ENCODE peak calls at places on chromosomes 2 and 18, in four cellular contexts. T is thoracic aorta, Y is esophagus squamous epithelium, Q is left ventricle myocardium inferior. L is an unnamed sample.
A peak's percentile ranks its signal among the peaks of the same experiment; 100 is the strongest.

GRCh38 chr18:21391074-21391673 is 149.1 kb downstream of the GREB1L start:
- DNase-seq in Q (no peak), T (no peak), Y (no peak), L (no peak)

GRCh38 chr2:104769096-104769495 is 84.8 kb upstream of the POU3F3 start:
- DNase-seq in Q (no peak), T (no peak), Y (no peak), L (no peak)

GRCh38 chr2:11872247-11872947 is 126.0 kb downstream of the LPIN1 start:
- DNase-seq in Y (no peak), Q (no peak), T (no peak), L (no peak)

GRCh38 chr2:199659207-199659606 is 191.8 kb downstream of the FTCDNL1 start:
- DNase-seq in Y (no peak), Q (peak; percentile 46), T (no peak), L (no peak)

GRCh38 chr2:120320318-120320851 is 25.6 kb upstream of the INHBB start:
- DNase-seq in T (no peak), Q (no peak), Y (no peak), L (peak; percentile 82)

GRCh38 chr2:229342376-229342775 is 71.3 kb upstream of the PID1 start:
- DNase-seq in Q (peak; percentile 28), Y (no peak), T (no peak), L (no peak)

GRCh38 chr2:179850188-179850587 is 11.2 kb downstream of the ZNF385B start:
- DNase-seq in T (no peak), Y (no peak), Q (no peak), L (no peak)

GRCh38 chr18:58315739-58316215 is 271.8 kb downstream of the NEDD4L start:
- DNase-seq in Q (peak; percentile 36), T (no peak), Y (no peak), L (peak; percentile 71)

GRCh38 chr2:85134255-85135065 is 1.3 kb downstream of the TCF7L1 start:
- DNase-seq in Y (no peak), T (no peak), Q (peak; percentile 50), L (no peak)

GRCh38 chr2:239590995-239591915 is 190.4 kb upstream of the HDAC4 start:
- DNase-seq in Y (no peak), Q (no peak), T (no peak), L (no peak)

GRCh38 chr2:131055169-131056065 is 37.8 kb downstream of the FAM168B start:
- DNase-seq in Y (no peak), T (no peak), Q (no peak), L (no peak)

GRCh38 chr2:38692636-38693318 is 26.9 kb downstream of the GALM start:
- DNase-seq in Y (no peak), T (no peak), Q (no peak), L (peak; percentile 83)

GRCh38 chr2:26438526-26438925 is 36.8 kb downstream of the DRC1 start:
- DNase-seq in Y (no peak), Q (no peak), T (no peak), L (no peak)

GRCh38 chr2:27954261-27954673 is 63.7 kb downstream of the BABAM2 start:
- DNase-seq in Y (no peak), Q (no peak), T (no peak), L (no peak)

GRCh38 chr18:67144342-67144741 is 372.2 kb downstream of the DSEL start:
- DNase-seq in Q (no peak), Y (no peak), T (no peak), L (no peak)

GRCh38 chr2:113977060-113977659 is 87.3 kb downstream of the ACTR3 start:
- DNase-seq in Y (no peak), Q (no peak), T (no peak), L (no peak)

GRCh38 chr2:44616616-44617266 is 255.0 kb downstream of the CAMKMT start:
- DNase-seq in Q (no peak), T (no peak), Y (no peak), L (no peak)

GRCh38 chr2:101125374-101125773 is 25.8 kb downstream of the TBC1D8 start:
- DNase-seq in T (no peak), Q (no peak), Y (no peak), L (no peak)

GRCh38 chr2:215728504-215729065 is 284.8 kb downstream of the MREG start:
- DNase-seq in Q (no peak), Y (no peak), T (no peak), L (no peak)

GRCh38 chr2:19201911-19202310 is 156.5 kb downstream of the OSR1 start:
- DNase-seq in Y (no peak), Q (no peak), T (no peak), L (no peak)

GRCh38 chr2:19195681-19196080 is 162.7 kb downstream of the OSR1 start:
- DNase-seq in Y (no peak), T (no peak), Q (no peak), L (no peak)

GRCh38 chr2:19198376-19198775 is 160.0 kb downstream of the OSR1 start:
- DNase-seq in Q (peak; percentile 44), Y (no peak), T (no peak), L (no peak)
- H3K4me1 ChIP-seq in Q (no peaks in the 10 kb centered on the region), Y (no peaks in the 10 kb centered on the region), T (no peaks in the 10 kb centered on the region), L (no peaks in the 10 kb centered on the region)

DNA sequence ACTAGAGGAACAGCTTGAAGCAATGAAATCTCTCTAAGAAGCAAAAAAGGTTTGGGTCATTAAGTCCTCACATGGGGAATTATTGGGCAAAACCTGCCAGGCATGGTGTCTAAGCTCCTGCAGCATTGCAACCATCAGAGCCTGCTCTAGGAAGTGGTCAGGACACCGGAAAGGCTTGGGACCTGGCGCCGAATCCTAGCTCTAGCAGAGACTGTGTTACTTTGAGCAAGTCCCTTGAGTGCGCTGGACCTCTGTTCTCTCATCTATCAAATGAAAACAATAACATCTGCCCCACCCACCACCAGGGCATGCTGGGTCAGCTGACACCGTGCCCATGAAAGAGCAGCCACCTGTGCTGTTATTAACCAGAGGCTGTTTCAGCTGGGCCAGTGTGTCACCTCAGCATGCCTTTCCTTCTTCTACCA is 6.3 kb downstream of the TMEM127 start:
- DNase-seq in T (no peak), Y (no peak), Q (peak; percentile 47), L (no peak)
- H3K4me1 ChIP-seq in T (peaks cover 72% of the 10 kb centered on the region), Y (peaks cover 96% of the 10 kb centered on the region), Q (peaks cover 100% of the 10 kb centered on the region), L (peaks cover 7% of the 10 kb centered on the region)

GRCh38 chr2:230719340-230719739 is 6.7 kb downstream of the CAB39 start:
- DNase-seq in T (no peak), Q (no peak), Y (no peak), L (no peak)
- H3K4me1 ChIP-seq in T (peaks cover 84% of the 10 kb centered on the region), Q (peaks cover 92% of the 10 kb centered on the region), Y (peaks cover 83% of the 10 kb centered on the region), L (no peaks in the 10 kb centered on the region)

DNA sequence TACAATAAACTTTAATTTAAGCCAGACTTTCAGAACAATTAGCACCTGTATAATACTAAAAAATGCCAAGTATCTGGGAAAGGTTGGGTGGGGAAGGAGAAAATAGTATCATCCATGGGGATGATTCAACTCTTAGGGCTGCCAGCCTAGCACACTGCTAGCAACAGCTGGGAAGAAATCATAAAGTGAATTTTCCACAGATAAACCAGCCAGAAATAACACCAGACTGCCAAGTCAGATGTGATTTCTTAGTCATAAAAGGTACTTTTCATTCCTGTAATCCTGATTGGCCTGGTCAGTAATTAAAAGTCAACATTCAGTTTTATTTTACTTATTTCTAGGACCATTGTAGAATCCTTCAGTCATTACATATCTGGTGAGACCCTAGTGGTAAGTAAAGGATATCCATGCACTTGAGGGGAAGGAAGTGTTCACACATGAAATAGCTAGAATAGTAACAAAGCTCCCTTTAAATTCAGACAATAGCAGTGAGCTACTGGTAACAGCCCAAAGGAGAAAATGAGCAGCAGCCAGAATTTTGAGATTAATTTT is 59.4 kb downstream of the LIMS1 start:
- DNase-seq in Q (no peak), T (no peak), Y (no peak), L (no peak)
- H3K4me1 ChIP-seq in Q (peaks cover 81% of the 10 kb centered on the region), T (peaks cover 87% of the 10 kb centered on the region), Y (peaks cover 53% of the 10 kb centered on the region), L (no peaks in the 10 kb centered on the region)

DNA sequence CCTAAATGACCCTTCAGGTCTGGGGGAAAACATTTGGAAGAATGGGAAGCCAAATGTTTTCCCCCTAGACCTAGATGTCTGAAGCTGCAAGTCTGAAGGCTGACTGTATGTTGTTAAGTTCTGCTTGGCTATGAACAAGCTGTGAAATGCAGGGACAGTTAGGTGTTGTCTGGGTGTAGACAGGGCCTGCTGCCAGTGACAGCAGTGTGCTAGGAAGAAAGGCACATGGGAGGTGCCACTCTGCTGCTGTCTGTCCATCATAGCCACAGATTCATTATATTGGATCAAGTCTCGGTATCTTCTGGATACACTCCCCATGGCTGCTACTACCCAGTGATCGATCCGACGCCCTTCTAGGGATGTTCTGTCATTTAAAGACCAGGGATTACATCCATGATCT is 266.0 kb upstream of the PXDN start:
- DNase-seq in Q (no peak), T (no peak), Y (no peak), L (no peak)
- H3K4me1 ChIP-seq in Q (peaks cover 39% of the 10 kb centered on the region), T (peaks cover 17% of the 10 kb centered on the region), Y (peaks cover 11% of the 10 kb centered on the region), L (no peaks in the 10 kb centered on the region)